ENCODE peak calls at places on chromosomes 4 and X, in ten cellular contexts. B is H7, J is HFF-Myc, Q is neuronal stem cell, N is adipocyte, F is GM12864, K is keratinocyte, S is fibroblast of mammary gland, O is bronchial epithelial cell, R is heart right ventricle. Z is an unnamed sample.

GRCh38 chr4:74499986-74500781 is 55.2 kb downstream of the AREG start:
- DNase-seq in F (no peak), O (no peak), Q (no peak), S (peak), N (peak), K (no peak), J (no peak), B (no peak), R (no peak), Z (peak)

GRCh38 chrX:111088628-111089027 is 7.4 kb upstream of the PAK3 start:
- DNase-seq in B (no peak), O (no peak), F (no peak), N (no peak), K (no peak), J (no peak), S (no peak), Q (no peak), R (no peak), Z (no peak)

GRCh38 chr4:169229571-169230028 is 41.2 kb downstream of the SH3RF1 start:
- DNase-seq in N (peak), O (peak), F (no peak), S (peak), Q (no peak), R (no peak), K (no peak), J (peak), B (no peak), Z (peak)

GRCh38 chr4:119536572-119537528 is 91.8 kb downstream of the PDE5A start:
- DNase-seq in K (no peak), B (no peak), N (peak), J (no peak), S (peak), Q (no peak), R (no peak), O (peak), F (no peak), Z (peak)

GRCh38 chr4:37717575-37717974 is 31.4 kb upstream of the RELL1 start:
- DNase-seq in N (peak), Q (no peak), R (no peak), F (no peak), O (peak), S (peak), J (peak), B (no peak), K (peak), Z (peak)

GRCh38 chr4:87580057-87580456 is 28.3 kb upstream of the DSPP start:
- DNase-seq in O (no peak), F (no peak), N (no peak), R (no peak), Q (no peak), B (peak), K (no peak), J (no peak), S (no peak), Z (no peak)

GRCh38 chrX:24479924-24480722 is 15.0 kb downstream of the PDK3 start:
- DNase-seq in K (no peak), N (no peak), S (peak), F (peak), R (peak), J (no peak), Q (no peak), O (peak), B (no peak), Z (no peak)

GRCh38 chr4:137739391-137739790 is 207.1 kb upstream of the PCDH18 start:
- DNase-seq in N (peak), S (no peak), Q (no peak), O (no peak), B (no peak), R (no peak), J (no peak), F (no peak), K (no peak), Z (no peak)

GRCh38 chrX:48702716-48703115 is 6.2 kb downstream of the SUV39H1 start:
- DNase-seq in J (no peak), O (no peak), Q (no peak), K (no peak), B (no peak), R (no peak), N (no peak), S (no peak), F (no peak), Z (no peak)

GRCh38 chrX:323721-324628 is 5.4 kb upstream of the GTPBP6 start:
- DNase-seq in K (peak), S (peak), O (peak), J (no peak), B (no peak), F (no peak), N (peak), Q (no peak), R (no peak), Z (peak)
- H3K4me3 ChIP-seq in K (no peak), S (no peak), O (no peak), J (no peak), B (peak), F (no peak), N (no peak), Q (no peak), R (no peak), Z (no peak)

GRCh38 chrX:137430984-137431475 is 134.9 kb upstream of the ZIC3 start:
- DNase-seq in R (no peak), J (no peak), N (no peak), B (peak), F (no peak), S (no peak), K (no peak), O (no peak), Q (no peak), Z (no peak)
- H3K4me3 ChIP-seq in R (no peak), J (no peak), N (no peak), B (no peak), F (no peak), S (no peak), K (no peak), O (no peak), Q (no peak), Z (no peak)

GRCh38 chr4:121765941-121766538 is 1.1 kb upstream of the SMIM43 start:
- DNase-seq in R (no peak), B (peak), Q (no peak), J (no peak), N (no peak), K (no peak), S (no peak), F (no peak), O (no peak), Z (no peak)
- H3K4me3 ChIP-seq in R (no peak), B (no peak), Q (no peak), J (no peak), N (no peak), K (no peak), S (no peak), F (no peak), O (no peak), Z (no peak)

GRCh38 chrX:107934262-107934661 is 47.9 kb downstream of the TEX13B start:
- DNase-seq in N (no peak), K (no peak), B (no peak), F (no peak), S (no peak), J (no peak), Q (no peak), O (no peak), R (no peak), Z (no peak)

GRCh38 chrX:107935664-107936433 is 46.3 kb downstream of the TEX13B start:
- DNase-seq in K (peak), S (peak), N (peak), O (peak), B (peak), F (no peak), R (peak), J (no peak), Q (no peak), Z (peak)

GRCh38 chrX:107940095-107940494 is 42.1 kb downstream of the TEX13B start:
- DNase-seq in J (no peak), Q (no peak), O (no peak), F (no peak), R (no peak), N (no peak), K (no peak), B (peak), S (no peak), Z (no peak)

GRCh38 chrX:107935200-107935599 is 47.0 kb downstream of the TEX13B start:
- DNase-seq in N (peak), S (peak), K (peak), Q (no peak), R (no peak), F (no peak), J (no peak), O (peak), B (no peak), Z (peak)

DNA sequence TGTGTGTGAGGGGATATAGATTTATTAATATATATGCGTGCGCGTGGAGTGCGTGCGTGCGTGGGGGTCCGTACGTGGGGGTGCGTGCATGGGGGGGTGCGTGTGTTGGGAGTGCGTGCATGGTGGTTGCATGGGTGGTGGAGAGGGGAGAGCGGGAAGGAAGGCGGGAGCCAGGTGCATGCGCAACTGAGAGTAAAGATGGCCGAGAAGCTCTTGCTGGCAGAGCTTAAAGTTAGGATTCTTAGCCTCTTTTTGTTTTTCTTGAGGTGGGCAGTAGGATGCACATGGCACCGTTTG is 45.8 kb downstream of the TEX13B start:
- DNase-seq in R (no peak), S (no peak), Q (no peak), N (no peak), B (peak), F (no peak), O (no peak), J (no peak), K (no peak), Z (no peak)
- H3K4me3 ChIP-seq in R (no peak), S (peak), Q (no peak), N (no peak), B (peak), F (no peak), O (peak), J (peak), K (peak), Z (no peak)

DNA sequence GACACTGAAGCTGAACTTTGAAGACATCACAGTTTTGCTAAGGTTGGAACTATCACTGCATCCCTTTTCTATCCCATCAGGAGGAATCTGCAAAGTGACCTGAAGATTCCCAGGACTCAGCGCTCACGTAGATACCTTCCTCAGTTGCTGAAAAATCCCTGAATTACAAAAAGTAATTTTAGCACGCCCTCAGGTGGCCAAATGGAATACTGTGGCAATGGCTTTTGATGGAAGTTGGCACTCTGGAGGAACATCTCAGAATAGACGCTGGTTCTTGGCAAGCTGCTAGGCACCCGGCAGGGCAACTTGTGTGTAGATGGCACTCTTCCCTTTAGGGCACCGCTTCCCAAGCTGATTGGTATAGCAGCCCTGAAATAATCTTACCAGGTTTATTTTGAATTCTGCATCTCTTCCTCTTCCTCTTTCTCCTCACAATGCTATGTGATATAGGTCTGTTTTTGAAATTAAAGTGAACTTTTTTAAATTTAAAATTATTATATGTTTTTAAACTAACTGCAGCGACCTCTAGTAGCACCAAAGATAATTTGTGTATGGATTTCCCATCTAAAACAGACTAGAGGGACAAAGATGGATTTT is 16.3 kb upstream of the ESX1 start:
- DNase-seq in O (peak), K (peak), S (peak), R (peak), Q (peak), N (peak), J (peak), B (no peak), F (no peak), Z (peak)
- H3K4me3 ChIP-seq in O (no peak), K (no peak), S (no peak), R (peak), Q (no peak), N (peak), J (peak), B (no peak), F (no peak), Z (peak)

GRCh38 chr4:26342328-26343040 is 21.7 kb downstream of the RBPJ start:
- DNase-seq in R (no peak), S (peak), J (peak), O (peak), B (no peak), F (no peak), Q (no peak), N (peak), K (no peak), Z (peak)
- H3K4me3 ChIP-seq in R (no peak), S (no peak), J (no peak), O (no peak), B (no peak), F (no peak), Q (no peak), N (peak), K (peak), Z (no peak)

GRCh38 chr4:184386271-184386781 is 88.0 kb downstream of the IRF2 start:
- DNase-seq in O (no peak), S (no peak), K (no peak), J (no peak), F (no peak), B (peak), R (peak), Q (no peak), N (no peak), Z (no peak)
- H3K4me3 ChIP-seq in O (no peak), S (no peak), K (no peak), J (no peak), F (no peak), B (no peak), R (no peak), Q (no peak), N (no peak), Z (no peak)

DNA sequence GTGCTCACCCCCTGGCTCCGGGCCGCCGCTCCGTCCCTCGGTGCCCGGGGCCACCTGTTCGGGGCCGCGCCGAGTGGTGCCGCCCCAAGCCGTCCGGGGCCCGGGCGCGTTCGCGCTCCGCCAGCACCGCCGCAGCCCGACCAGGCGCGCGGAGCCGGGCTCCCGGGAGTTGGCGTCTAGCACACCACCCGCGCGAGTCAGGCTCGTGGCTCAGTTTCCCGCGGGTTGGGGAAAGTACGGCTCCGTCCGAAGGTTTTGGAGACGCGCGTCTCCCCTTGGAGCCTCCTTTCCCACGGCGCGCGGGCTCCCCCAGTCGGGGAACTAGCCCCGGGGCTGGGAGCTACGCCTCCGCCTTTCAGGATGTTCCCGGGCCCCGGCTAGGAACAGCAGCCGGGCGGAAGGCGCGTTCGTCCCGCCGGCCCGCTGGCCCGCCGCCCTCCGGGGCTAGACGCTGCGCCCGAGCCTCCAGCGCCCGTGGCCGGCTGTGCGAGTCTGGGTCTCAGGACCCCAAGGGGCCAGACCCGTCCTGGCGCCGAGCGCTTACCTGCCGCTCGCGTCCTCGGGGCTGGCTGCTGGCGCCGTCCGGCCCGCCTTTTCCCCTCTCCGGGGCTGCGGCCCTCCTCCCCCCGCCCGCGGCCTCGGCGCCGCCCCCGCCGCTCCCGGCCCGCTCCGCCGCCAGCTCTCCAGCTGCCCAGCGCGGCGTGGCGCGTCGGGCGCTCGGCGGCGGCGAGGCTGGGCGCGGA is at the start of gene ADGRG2:
- DNase-seq in B (peak), O (no peak), F (no peak), N (peak), K (no peak), S (peak), R (peak), Q (peak), J (no peak), Z (peak)
- H3K4me3 ChIP-seq in B (peak), O (peak), F (no peak), N (peak), K (peak), S (peak), R (peak), Q (no peak), J (no peak), Z (peak)